ENCODE peak calls at places on chromosomes 11 and 22, in six cellular contexts. G is CD8-positive, alpha-beta memory T cell; K is neuronal stem cell; M is A549; D is endodermal cell; J is MM.1S. V is an unnamed sample.
A peak's percentile ranks its signal among the peaks of the same experiment; 100 is the strongest.

GRCh38 chr22:30191049-30191701 is 55.4 kb downstream of the LIF start:
- DNase-seq in M (no peak), G (no peak), J (no peak), D (no peak), K (no peak), V (no peak)

GRCh38 chr22:25696763-25697710 is 45.0 kb upstream of the MYO18B start:
- DNase-seq in D (no peak), J (no peak), G (no peak), K (no peak), M (no peak), V (no peak)

GRCh38 chr22:33873186-33873585 is 47.1 kb downstream of the LARGE1 start:
- DNase-seq in J (no peak), D (no peak), G (no peak), K (no peak), M (no peak), V (no peak)

GRCh38 chr11:69167916-69168691 is 12.4 kb downstream of the SMIM38 start:
- DNase-seq in K (no peak), J (no peak), D (no peak), G (no peak), M (no peak), V (no peak)

GRCh38 chr22:30754971-30755759 is 60.5 kb downstream of the OSBP2 start:
- DNase-seq in M (peak; percentile 69), K (peak; percentile 51), J (peak; percentile 70), D (peak; percentile 89), G (peak; percentile 26), V (peak; percentile 75)

GRCh38 chr11:47010192-47010591 is 73.6 kb downstream of the CSTPP1 start:
- DNase-seq in K (no peak), D (no peak), J (no peak), G (no peak), M (no peak), V (no peak)

GRCh38 chr11:59706518-59707285 is 6.9 kb downstream of the OR10V1 start:
- DNase-seq in J (no peak), M (peak; percentile 35), D (no peak), G (no peak), K (no peak), V (no peak)

GRCh38 chr22:46031561-46031960 is 54.6 kb upstream of the WNT7B start:
- DNase-seq in K (no peak), J (no peak), M (no peak), D (peak; percentile 52), G (no peak), V (no peak)

GRCh38 chr22:47199949-47200272 is 437.5 kb downstream of the TBC1D22A start:
- DNase-seq in J (no peak), M (no peak), K (no peak), D (no peak), G (no peak), V (no peak)

GRCh38 chr11:119169272-119169719 is 771 bp downstream of the NLRX1 start:
- DNase-seq in K (peak; percentile 33), M (peak; percentile 51), D (peak; percentile 92), G (no peak), J (no peak), V (peak; percentile 22)

GRCh38 chr11:17531071-17531817 is 13.0 kb downstream of the USH1C start:
- DNase-seq in J (no peak), K (no peak), G (no peak), D (no peak), M (no peak), V (no peak)

GRCh38 chr11:132177106-132177505 is 806.7 kb downstream of the NTM start:
- DNase-seq in K (peak; percentile 56), M (no peak), J (peak; percentile 51), D (no peak), G (no peak), V (no peak)

GRCh38 chr11:67024966-67025365 is 2.0 kb downstream of the SYT12 start:
- DNase-seq in J (no peak), M (no peak), G (no peak), D (no peak), K (no peak), V (no peak)

GRCh38 chr11:35585411-35585810 is 32.8 kb upstream of the FJX1 start:
- DNase-seq in M (no peak), D (no peak), G (no peak), J (no peak), K (no peak), V (no peak)

GRCh38 chr22:21000987-21001600 is 824 bp downstream of the THAP7 start:
- DNase-seq in M (no peak), D (no peak), G (no peak), J (no peak), K (no peak), V (no peak)

GRCh38 chr22:20999350-21000214 is 2.3 kb downstream of the THAP7 start:
- DNase-seq in K (no peak), J (no peak), M (no peak), D (no peak), G (no peak), V (no peak)

GRCh38 chr22:21001601-21002325 is at the start of gene THAP7:
- DNase-seq in D (peak; percentile 98), J (peak; percentile 97), M (peak; percentile 84), G (peak; percentile 97), K (peak; percentile 93), V (peak; percentile 97)

GRCh38 chr22:20998411-20999336 is 3.2 kb downstream of the THAP7 start:
- DNase-seq in J (no peak), K (no peak), G (no peak), M (no peak), D (no peak), V (no peak)

GRCh38 chr22:21000215-21000986 is 1.5 kb downstream of the THAP7 start:
- DNase-seq in G (no peak), J (no peak), K (no peak), M (no peak), D (no peak), V (no peak)
- H3K27ac ChIP-seq in G (peak overlapping the region; percentile 99), J (no peak overlapping the region), K (no peak overlapping the region), M (peak overlapping the region; percentile 99), D (no peak overlapping the region), V (peak overlapping the region; percentile 99)

DNA sequence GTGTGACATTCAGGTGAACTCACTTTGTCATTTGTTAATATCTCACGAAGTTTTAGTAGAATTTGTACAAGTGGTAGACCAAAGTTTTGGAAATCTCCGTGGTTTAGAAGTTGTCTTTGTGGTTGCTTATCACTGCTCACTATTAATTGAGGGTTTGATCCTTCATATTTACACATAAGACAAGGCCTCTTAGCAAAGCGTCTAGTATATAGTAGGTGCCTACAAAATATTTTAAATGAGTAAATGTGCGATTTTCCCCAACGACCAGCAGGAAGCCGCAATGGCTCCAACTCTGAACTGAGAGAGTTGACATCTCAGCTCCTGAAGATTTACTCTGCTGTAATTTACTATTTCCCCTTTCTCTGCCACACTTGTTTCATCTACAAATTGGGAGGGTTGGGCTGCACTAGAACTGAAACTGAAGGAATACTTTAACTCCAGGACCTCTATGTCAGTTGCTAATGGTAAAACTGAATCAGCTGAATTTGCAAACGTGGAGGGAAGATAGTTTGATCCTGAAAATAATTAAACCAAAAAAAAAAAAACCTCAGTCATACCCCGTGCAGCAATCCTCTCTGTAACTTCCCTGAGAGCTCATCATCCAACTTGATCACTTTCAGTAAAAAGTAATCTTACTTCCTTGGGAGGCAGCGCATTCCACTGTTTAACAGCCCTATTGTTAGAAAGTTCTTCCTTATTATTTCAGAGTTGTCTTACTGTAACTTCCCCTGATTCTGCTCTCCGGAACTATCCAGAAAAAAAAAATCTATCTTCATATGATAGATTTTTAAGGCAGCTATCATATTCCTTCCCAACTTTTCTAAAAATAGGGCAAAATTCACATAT is 1.3 kb upstream of the SBF2 start:
- DNase-seq in D (no peak), M (no peak), J (no peak), G (no peak), K (no peak), V (no peak)
- H3K4me3 ChIP-seq in D (peak overlapping the region; percentile 96), M (peak overlapping the region; percentile 75), J (peak overlapping the region; percentile 90), G (peak overlapping the region; percentile 71), K (no peak overlapping the region), V (peak overlapping the region; percentile 85)

GRCh38 chr11:115632061-115632460 is 127.8 kb upstream of the CADM1 start:
- DNase-seq in G (no peak), D (no peak), K (no peak), J (no peak), M (no peak), V (no peak)

GRCh38 chr11:115627666-115628460 is 123.6 kb upstream of the CADM1 start:
- DNase-seq in M (no peak), J (no peak), G (no peak), K (no peak), D (no peak), V (peak; percentile 94)

GRCh38 chr11:115631609-115632008 is 127.4 kb upstream of the CADM1 start:
- DNase-seq in M (no peak), K (no peak), D (no peak), G (no peak), J (no peak), V (no peak)

GRCh38 chr11:115629456-115630015 is 125.3 kb upstream of the CADM1 start:
- DNase-seq in G (no peak), K (no peak), J (no peak), D (no peak), M (no peak), V (no peak)

GRCh38 chr11:115630109-115630700 is 126.0 kb upstream of the CADM1 start:
- DNase-seq in D (no peak), M (no peak), G (no peak), J (no peak), K (no peak), V (no peak)
- H3K27ac ChIP-seq in D (peak overlapping the region; percentile 62), M (no peak overlapping the region), G (no peak overlapping the region), J (no peak overlapping the region), K (peak overlapping the region; percentile 20), V (no peak overlapping the region)

DNA sequence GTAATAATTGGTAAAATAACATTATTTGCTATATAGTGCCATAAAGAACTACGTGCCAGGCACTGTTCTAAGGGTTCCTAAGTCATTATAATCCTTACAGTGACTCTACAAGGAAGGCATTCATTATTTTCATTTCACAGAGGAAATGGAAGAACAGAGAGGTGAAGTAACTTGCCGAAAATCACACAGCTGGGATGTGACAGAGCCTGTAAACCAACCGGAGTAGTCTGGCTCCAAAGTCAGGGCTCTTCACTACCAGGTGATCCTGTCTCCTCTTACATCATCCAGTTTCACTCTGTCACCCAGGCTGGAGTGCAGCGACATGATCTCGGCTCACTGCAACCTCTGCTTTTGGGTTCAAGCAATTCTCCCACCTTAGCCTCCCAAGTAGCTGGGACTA is 59.2 kb upstream of the RBFOX2 start:
- DNase-seq in J (no peak), G (no peak), D (no peak), K (no peak), M (no peak), V (no peak)
- H3K4me3 ChIP-seq in J (no peak overlapping the region), G (no peak overlapping the region), D (no peak overlapping the region), K (no peak overlapping the region), M (no peak overlapping the region), V (no peak overlapping the region)

GRCh38 chr22:44153705-44154104 is 27.0 kb upstream of the PARVG start:
- DNase-seq in M (no peak), J (no peak), G (no peak), D (no peak), K (no peak), V (no peak)
- H3K27ac ChIP-seq in M (no peak overlapping the region), J (no peak overlapping the region), G (no peak overlapping the region), D (no peak overlapping the region), K (no peak overlapping the region), V (no peak overlapping the region)